ENCODE peak calls at places on chromosome 19, in seven cellular contexts. One of them, this sample, is unnamed.

GRCh38 chr19:15583346-15583745 is 31.7 kb upstream of the CYP4F8 start:
- DNase-seq in fibroblast of lung: no peak
- DNase-seq in Caco-2: no peak
- DNase-seq in prostate gland: no peak
- DNase-seq in psoas muscle: no peak
- DNase-seq in colonic mucosa: no peak
- DNase-seq in GM12878: no peak
- DNase-seq in this sample: no peak

GRCh38 chr19:38719761-38720558 is 24.3 kb downstream of the CAPN12 start:
- DNase-seq in fibroblast of lung: peak; percentile 72
- DNase-seq in colonic mucosa: no peak
- DNase-seq in psoas muscle: no peak
- DNase-seq in Caco-2: no peak
- DNase-seq in prostate gland: no peak
- DNase-seq in GM12878: no peak
- DNase-seq in this sample: no peak

GRCh38 chr19:32173836-32174235 is 171.6 kb upstream of the ZNF507 start:
- DNase-seq in psoas muscle: no peak
- DNase-seq in fibroblast of lung: no peak
- DNase-seq in prostate gland: no peak
- DNase-seq in colonic mucosa: peak; percentile 0
- DNase-seq in Caco-2: no peak
- DNase-seq in GM12878: no peak
- DNase-seq in this sample: no peak

GRCh38 chr19:30307191-30307974 is 64.8 kb upstream of the ZNF536 start:
- DNase-seq in fibroblast of lung: no peak
- DNase-seq in prostate gland: no peak
- DNase-seq in GM12878: no peak
- DNase-seq in Caco-2: no peak
- DNase-seq in colonic mucosa: no peak
- DNase-seq in psoas muscle: no peak
- DNase-seq in this sample: no peak

GRCh38 chr19:55373993-55374757 is 2.5 kb upstream of the TMEM190 start:
- DNase-seq in colonic mucosa: no peak
- DNase-seq in prostate gland: no peak
- DNase-seq in psoas muscle: no peak
- DNase-seq in fibroblast of lung: peak; percentile 35
- DNase-seq in GM12878: no peak
- DNase-seq in Caco-2: peak; percentile 49
- DNase-seq in this sample: no peak

GRCh38 chr19:44603201-44603945 is 10.0 kb upstream of the IGSF23 start:
- DNase-seq in psoas muscle: no peak
- DNase-seq in prostate gland: no peak
- DNase-seq in GM12878: no peak
- DNase-seq in fibroblast of lung: peak; percentile 92
- DNase-seq in colonic mucosa: no peak
- DNase-seq in Caco-2: no peak
- DNase-seq in this sample: no peak

GRCh38 chr19:13099073-13099999 is 3.3 kb downstream of the LYL1 start:
- DNase-seq in psoas muscle: peak; percentile 76
- DNase-seq in prostate gland: no peak
- DNase-seq in colonic mucosa: peak; percentile 81
- DNase-seq in GM12878: no peak
- DNase-seq in fibroblast of lung: no peak
- DNase-seq in Caco-2: no peak
- DNase-seq in this sample: peak; percentile 79

GRCh38 chr19:13098291-13099072 is 4.2 kb downstream of the LYL1 start:
- DNase-seq in fibroblast of lung: peak; percentile 49
- DNase-seq in GM12878: no peak
- DNase-seq in psoas muscle: no peak
- DNase-seq in Caco-2: no peak
- DNase-seq in prostate gland: peak; percentile 64
- DNase-seq in colonic mucosa: peak; percentile 58
- DNase-seq in this sample: no peak

GRCh38 chr19:2014731-2015610 is 543 bp downstream of the BTBD2 start:
- DNase-seq in fibroblast of lung: no peak
- DNase-seq in GM12878: no peak
- DNase-seq in colonic mucosa: no peak
- DNase-seq in Caco-2: peak; percentile 33
- DNase-seq in prostate gland: no peak
- DNase-seq in psoas muscle: no peak
- DNase-seq in this sample: no peak

GRCh38 chr19:1003283-1003682 is 3.1 kb downstream of the GRIN3B start:
- DNase-seq in fibroblast of lung: no peak
- DNase-seq in Caco-2: no peak
- DNase-seq in colonic mucosa: no peak
- DNase-seq in GM12878: no peak
- DNase-seq in psoas muscle: no peak
- DNase-seq in prostate gland: no peak
- DNase-seq in this sample: no peak

GRCh38 chr19:55640043-55640576 is 692 bp upstream of the ZNF580 start:
- DNase-seq in psoas muscle: peak; percentile 78
- DNase-seq in fibroblast of lung: peak; percentile 76
- DNase-seq in GM12878: no peak
- DNase-seq in Caco-2: peak; percentile 93
- DNase-seq in colonic mucosa: peak; percentile 60
- DNase-seq in prostate gland: peak; percentile 32
- DNase-seq in this sample: peak; percentile 88

GRCh38 chr19:4581381-4582111 is 22.1 kb upstream of the SEMA6B start:
- DNase-seq in prostate gland: no peak
- DNase-seq in colonic mucosa: no peak
- DNase-seq in GM12878: no peak
- DNase-seq in fibroblast of lung: peak; percentile 31
- DNase-seq in Caco-2: peak; percentile 54
- DNase-seq in psoas muscle: no peak
- DNase-seq in this sample: peak; percentile 62

GRCh38 chr19:52473655-52474350 is 20.4 kb downstream of the ZNF578 start:
- DNase-seq in prostate gland: no peak
- DNase-seq in fibroblast of lung: no peak
- DNase-seq in GM12878: no peak
- DNase-seq in psoas muscle: no peak
- DNase-seq in Caco-2: no peak
- DNase-seq in colonic mucosa: no peak
- DNase-seq in this sample: no peak

GRCh38 chr19:2041686-2042484 is 9.2 kb downstream of the MKNK2 start:
- DNase-seq in colonic mucosa: peak; percentile 99
- DNase-seq in prostate gland: peak; percentile 99
- DNase-seq in fibroblast of lung: peak; percentile 89
- DNase-seq in GM12878: peak; percentile 73
- DNase-seq in Caco-2: peak; percentile 84
- DNase-seq in psoas muscle: peak; percentile 98
- DNase-seq in this sample: peak; percentile 99

GRCh38 chr19:38647368-38647965 is at the start of gene ACTN4:
- DNase-seq in prostate gland: peak; percentile 98
- DNase-seq in psoas muscle: peak; percentile 100
- DNase-seq in Caco-2: peak; percentile 100
- DNase-seq in colonic mucosa: peak; percentile 99
- DNase-seq in GM12878: peak; percentile 78
- DNase-seq in fibroblast of lung: peak; percentile 92
- DNase-seq in this sample: peak; percentile 99

GRCh38 chr19:41957838-41958366 is 1.2 kb downstream of the RABAC1 start:
- DNase-seq in psoas muscle: peak; percentile 44
- DNase-seq in prostate gland: peak; percentile 77
- DNase-seq in fibroblast of lung: peak; percentile 81
- DNase-seq in colonic mucosa: peak; percentile 87
- DNase-seq in GM12878: no peak
- DNase-seq in Caco-2: peak; percentile 87
- DNase-seq in this sample: no peak

GRCh38 chr19:35128398-35129057 is 6.3 kb downstream of the LGI4 start:
- DNase-seq in GM12878: no peak
- DNase-seq in prostate gland: no peak
- DNase-seq in psoas muscle: no peak
- DNase-seq in colonic mucosa: no peak
- DNase-seq in Caco-2: no peak
- DNase-seq in fibroblast of lung: no peak
- DNase-seq in this sample: no peak

GRCh38 chr19:23925285-23925684 is 10.6 kb downstream of the ZNF726 start:
- DNase-seq in fibroblast of lung: no peak
- DNase-seq in GM12878: no peak
- DNase-seq in prostate gland: no peak
- DNase-seq in psoas muscle: no peak
- DNase-seq in Caco-2: no peak
- DNase-seq in colonic mucosa: no peak
- DNase-seq in this sample: no peak

GRCh38 chr19:13538854-13539253 is 32.6 kb upstream of the CACNA1A start:
- DNase-seq in prostate gland: no peak
- DNase-seq in fibroblast of lung: no peak
- DNase-seq in psoas muscle: no peak
- DNase-seq in GM12878: no peak
- DNase-seq in Caco-2: no peak
- DNase-seq in colonic mucosa: no peak
- DNase-seq in this sample: no peak

GRCh38 chr19:50909240-50910070 is 1.7 kb downstream of the KLK4 start:
- DNase-seq in GM12878: no peak
- DNase-seq in prostate gland: peak; percentile 92
- DNase-seq in fibroblast of lung: no peak
- DNase-seq in colonic mucosa: peak; percentile 90
- DNase-seq in psoas muscle: peak; percentile 19
- DNase-seq in Caco-2: peak; percentile 42
- DNase-seq in this sample: peak; percentile 80

GRCh38 chr19:3852614-3853254 is 16.1 kb downstream of the ZFR2 start:
- DNase-seq in Caco-2: no peak
- DNase-seq in GM12878: no peak
- DNase-seq in fibroblast of lung: peak; percentile 86
- DNase-seq in colonic mucosa: peak; percentile 41
- DNase-seq in psoas muscle: no peak
- DNase-seq in prostate gland: no peak
- DNase-seq in this sample: no peak

DNA sequence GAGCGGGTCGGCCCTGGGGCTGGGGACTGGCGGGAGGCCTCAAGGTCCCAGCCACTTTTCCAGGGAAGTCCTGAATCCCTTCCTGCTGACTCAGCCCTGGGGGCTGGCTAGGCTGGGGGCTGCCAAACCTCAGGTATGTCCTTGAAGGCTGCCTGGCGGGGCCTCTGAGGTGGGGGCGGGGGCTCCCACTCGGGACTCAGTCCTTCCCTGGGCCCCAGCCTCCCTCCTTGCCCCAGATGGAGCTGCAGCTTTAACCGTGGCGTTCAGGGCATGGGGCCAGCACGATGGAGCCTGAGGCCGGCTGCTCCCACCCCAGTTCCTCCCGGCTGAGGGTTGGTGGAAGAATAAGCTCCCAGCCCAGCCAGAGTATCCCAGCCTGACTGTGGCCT is 12.4 kb downstream of the CILP2 start:
- DNase-seq in Caco-2: no peak
- DNase-seq in prostate gland: no peak
- DNase-seq in psoas muscle: no peak
- DNase-seq in colonic mucosa: no peak
- DNase-seq in GM12878: no peak
- DNase-seq in fibroblast of lung: peak; percentile 92
- DNase-seq in this sample: no peak
- H3K27me3 ChIP-seq in Caco-2: no peaks in the 10 kb centered on the region
- H3K27me3 ChIP-seq in prostate gland: peaks cover 2% of the 10 kb centered on the region
- H3K27me3 ChIP-seq in psoas muscle: peaks cover 12% of the 10 kb centered on the region
- H3K27me3 ChIP-seq in colonic mucosa: peaks cover 3% of the 10 kb centered on the region
- H3K27me3 ChIP-seq in GM12878: no peaks in the 10 kb centered on the region
- H3K27me3 ChIP-seq in fibroblast of lung: peaks cover 7% of the 10 kb centered on the region
- H3K27me3 ChIP-seq in this sample: no peaks in the 10 kb centered on the region

DNA sequence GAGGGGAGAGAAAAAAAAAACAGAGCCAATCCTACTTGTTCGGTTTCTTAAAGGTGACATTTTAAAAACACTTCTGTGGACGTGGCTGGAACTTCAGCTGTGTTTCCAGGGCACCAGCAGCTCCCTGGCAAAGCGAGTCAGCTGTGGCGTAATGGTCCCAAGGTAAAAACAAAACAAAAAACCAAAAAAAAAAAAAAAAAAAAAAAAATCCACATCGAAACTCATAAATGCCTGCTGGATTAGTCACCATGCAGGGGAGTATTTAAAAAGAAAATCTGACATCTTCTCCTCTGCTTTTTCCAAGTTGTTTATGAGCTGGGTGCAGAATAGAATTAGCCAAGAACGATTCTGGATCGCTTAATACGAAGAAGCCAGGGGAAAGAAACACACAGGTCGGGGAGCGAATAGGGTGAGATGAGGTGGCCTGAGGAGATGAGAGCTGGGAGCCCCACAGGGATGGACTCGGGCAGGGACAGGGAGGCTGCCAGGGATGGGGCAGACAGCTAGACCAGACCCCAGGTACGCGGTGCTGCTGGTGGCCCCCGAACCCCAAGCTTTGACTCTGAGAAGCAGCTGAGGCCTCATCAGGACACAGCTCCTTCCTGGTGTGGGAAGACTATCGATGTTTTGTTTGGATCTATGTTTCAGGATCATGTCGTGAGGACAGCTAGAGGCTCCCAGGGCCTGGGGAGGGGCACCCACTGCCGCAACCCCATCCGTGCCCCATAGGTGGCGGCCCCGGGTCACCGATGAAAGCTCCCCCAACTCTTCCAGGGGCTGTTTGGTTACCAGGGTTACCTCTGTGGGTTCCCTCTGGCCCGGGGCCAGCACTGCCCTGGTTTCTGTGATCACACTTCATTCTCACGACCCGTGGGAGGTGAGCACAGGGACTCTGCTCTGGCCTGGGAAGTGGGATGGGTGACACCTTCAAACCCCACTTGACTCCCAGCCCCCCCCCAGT is 3.1 kb upstream of the CTXN1 start:
- DNase-seq in GM12878: no peak
- DNase-seq in Caco-2: peak; percentile 81
- DNase-seq in psoas muscle: peak; percentile 64
- DNase-seq in colonic mucosa: no peak
- DNase-seq in prostate gland: peak; percentile 68
- DNase-seq in fibroblast of lung: peak; percentile 84
- DNase-seq in this sample: peak; percentile 74
- TF ChIP-seq CTCF in GM12878: peak; percentile 51
- TF ChIP-seq CTCF in Caco-2: peak; percentile 59
- TF ChIP-seq CTCF in psoas muscle: peak; percentile 17
- TF ChIP-seq CTCF in colonic mucosa: no peak
- TF ChIP-seq CTCF in prostate gland: peak; percentile 64
- TF ChIP-seq CTCF in fibroblast of lung: peak; percentile 38
- TF ChIP-seq CTCF in this sample: peak; percentile 62

GRCh38 chr19:6071103-6071485 is 39.2 kb downstream of the RFX2 start:
- DNase-seq in colonic mucosa: peak; percentile 17
- DNase-seq in fibroblast of lung: peak; percentile 87
- DNase-seq in prostate gland: no peak
- DNase-seq in Caco-2: no peak
- DNase-seq in GM12878: no peak
- DNase-seq in psoas muscle: no peak
- DNase-seq in this sample: no peak
- H3K27me3 ChIP-seq in colonic mucosa: no peaks in the 10 kb centered on the region
- H3K27me3 ChIP-seq in fibroblast of lung: no peaks in the 10 kb centered on the region
- H3K27me3 ChIP-seq in prostate gland: no peaks in the 10 kb centered on the region
- H3K27me3 ChIP-seq in Caco-2: no peaks in the 10 kb centered on the region
- H3K27me3 ChIP-seq in GM12878: no peaks in the 10 kb centered on the region
- H3K27me3 ChIP-seq in psoas muscle: no peaks in the 10 kb centered on the region
- H3K27me3 ChIP-seq in this sample: no peaks in the 10 kb centered on the region

DNA sequence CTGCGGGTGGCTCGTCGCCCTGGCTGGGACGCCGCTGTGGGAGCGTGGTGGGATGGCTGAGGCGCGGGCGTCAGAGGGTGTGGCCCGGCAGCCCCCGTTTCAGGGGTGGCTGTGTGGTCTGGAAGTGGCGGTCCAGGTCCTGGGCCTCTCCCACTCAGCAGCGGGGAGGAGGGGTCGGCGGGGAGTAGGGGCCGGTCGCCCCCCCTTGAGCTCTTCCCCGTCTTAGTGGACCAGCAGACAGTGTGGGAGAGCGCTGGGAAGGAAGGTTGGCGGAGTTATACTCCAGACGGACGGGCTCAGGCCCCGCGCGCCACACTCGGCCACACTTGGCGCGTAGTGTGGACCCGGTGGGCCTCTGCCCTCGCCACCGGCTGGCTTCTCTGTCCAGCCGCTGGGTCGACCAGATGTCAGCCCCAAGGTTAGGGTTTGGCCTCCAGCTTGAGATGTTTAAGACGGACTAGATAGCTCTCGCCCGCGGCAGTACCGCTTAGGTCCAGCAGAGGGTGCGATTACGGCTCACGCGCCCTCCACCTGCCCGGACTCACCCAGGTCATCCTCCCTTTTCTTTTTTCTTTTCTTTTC is 21.7 kb upstream of the ZNF429 start:
- DNase-seq in colonic mucosa: peak; percentile 56
- DNase-seq in GM12878: no peak
- DNase-seq in fibroblast of lung: no peak
- DNase-seq in prostate gland: no peak
- DNase-seq in psoas muscle: peak; percentile 43
- DNase-seq in Caco-2: peak; percentile 29
- DNase-seq in this sample: peak; percentile 62
- TF ChIP-seq CTCF in colonic mucosa: peak; percentile 27
- TF ChIP-seq CTCF in GM12878: peak; percentile 21
- TF ChIP-seq CTCF in fibroblast of lung: peak; percentile 52
- TF ChIP-seq CTCF in prostate gland: no peak
- TF ChIP-seq CTCF in psoas muscle: peak; percentile 45
- TF ChIP-seq CTCF in Caco-2: no peak
- TF ChIP-seq CTCF in this sample: peak; percentile 61